ENCODE peak calls at places on chromosomes 5 and 9, in four cellular contexts. One of them, this sample, is unnamed.

GRCh38 chr9:125983681-125984080 is 236.5 kb downstream of the PBX3 start:
- DNase-seq in NCI-H2029 treated with DMSO at 0.1 percent for 48 hours: no peak
- DNase-seq in activated naive CD4-positive, alpha-beta T cell: no peak
- DNase-seq in CD8-positive, alpha-beta T cell: no peak
- DNase-seq in this sample: no peak

GRCh38 chr5:16585028-16585667 is 31.6 kb downstream of the RETREG1 start:
- DNase-seq in CD8-positive, alpha-beta T cell: no peak
- DNase-seq in NCI-H2029 treated with DMSO at 0.1 percent for 48 hours: no peak
- DNase-seq in activated naive CD4-positive, alpha-beta T cell: no peak
- DNase-seq in this sample: no peak

GRCh38 chr5:16550316-16550952 is 66.4 kb downstream of the RETREG1 start:
- DNase-seq in NCI-H2029 treated with DMSO at 0.1 percent for 48 hours: no peak
- DNase-seq in CD8-positive, alpha-beta T cell: peak
- DNase-seq in activated naive CD4-positive, alpha-beta T cell: no peak
- DNase-seq in this sample: no peak

GRCh38 chr5:54440456-54440893 is 15.0 kb upstream of the HSPB3 start:
- DNase-seq in activated naive CD4-positive, alpha-beta T cell: no peak
- DNase-seq in NCI-H2029 treated with DMSO at 0.1 percent for 48 hours: no peak
- DNase-seq in CD8-positive, alpha-beta T cell: no peak
- DNase-seq in this sample: no peak

GRCh38 chr5:143177263-143177994 is 226.1 kb downstream of the NR3C1 start:
- DNase-seq in activated naive CD4-positive, alpha-beta T cell: no peak
- DNase-seq in CD8-positive, alpha-beta T cell: no peak
- DNase-seq in NCI-H2029 treated with DMSO at 0.1 percent for 48 hours: peak
- DNase-seq in this sample: no peak

GRCh38 chr5:163407034-163407652 is 30.3 kb upstream of the CCNG1 start:
- DNase-seq in CD8-positive, alpha-beta T cell: no peak
- DNase-seq in NCI-H2029 treated with DMSO at 0.1 percent for 48 hours: no peak
- DNase-seq in activated naive CD4-positive, alpha-beta T cell: no peak
- DNase-seq in this sample: no peak

GRCh38 chr5:92519717-92520632 is 1061.0 kb downstream of the NR2F1-AS1 start:
- DNase-seq in CD8-positive, alpha-beta T cell: no peak
- DNase-seq in NCI-H2029 treated with DMSO at 0.1 percent for 48 hours: peak
- DNase-seq in activated naive CD4-positive, alpha-beta T cell: no peak
- DNase-seq in this sample: no peak

GRCh38 chr5:177303121-177303924 is at the start of the genes PRELID1 and RAB24:
- DNase-seq in activated naive CD4-positive, alpha-beta T cell: peak
- DNase-seq in CD8-positive, alpha-beta T cell: peak
- DNase-seq in NCI-H2029 treated with DMSO at 0.1 percent for 48 hours: peak
- DNase-seq in this sample: peak

GRCh38 chr5:2906302-2907090 is 155.0 kb upstream of the IRX2 start:
- DNase-seq in NCI-H2029 treated with DMSO at 0.1 percent for 48 hours: no peak
- DNase-seq in activated naive CD4-positive, alpha-beta T cell: no peak
- DNase-seq in CD8-positive, alpha-beta T cell: no peak
- DNase-seq in this sample: no peak

GRCh38 chr9:16516887-16517286 is 353.6 kb downstream of the BNC2 start:
- DNase-seq in activated naive CD4-positive, alpha-beta T cell: no peak
- DNase-seq in CD8-positive, alpha-beta T cell: no peak
- DNase-seq in NCI-H2029 treated with DMSO at 0.1 percent for 48 hours: no peak
- DNase-seq in this sample: no peak

GRCh38 chr5:170269579-170269978 is 28.0 kb downstream of the LCP2 start:
- DNase-seq in activated naive CD4-positive, alpha-beta T cell: no peak
- DNase-seq in NCI-H2029 treated with DMSO at 0.1 percent for 48 hours: no peak
- DNase-seq in CD8-positive, alpha-beta T cell: peak
- DNase-seq in this sample: no peak

GRCh38 chr9:112705773-112706427 is 12.0 kb downstream of the INIP start:
- DNase-seq in activated naive CD4-positive, alpha-beta T cell: no peak
- DNase-seq in NCI-H2029 treated with DMSO at 0.1 percent for 48 hours: no peak
- DNase-seq in CD8-positive, alpha-beta T cell: no peak
- DNase-seq in this sample: no peak

GRCh38 chr9:98778711-98779530 is 17.4 kb downstream of the ANKS6 start:
- DNase-seq in activated naive CD4-positive, alpha-beta T cell: no peak
- DNase-seq in CD8-positive, alpha-beta T cell: no peak
- DNase-seq in NCI-H2029 treated with DMSO at 0.1 percent for 48 hours: no peak
- DNase-seq in this sample: no peak

GRCh38 chr5:165321912-165322311 is 1816.5 kb downstream of the MAT2B start:
- DNase-seq in NCI-H2029 treated with DMSO at 0.1 percent for 48 hours: no peak
- DNase-seq in CD8-positive, alpha-beta T cell: no peak
- DNase-seq in activated naive CD4-positive, alpha-beta T cell: no peak
- DNase-seq in this sample: no peak

GRCh38 chr5:17355585-17356346 is 138.3 kb downstream of the BASP1 start:
- DNase-seq in CD8-positive, alpha-beta T cell: no peak
- DNase-seq in NCI-H2029 treated with DMSO at 0.1 percent for 48 hours: no peak
- DNase-seq in activated naive CD4-positive, alpha-beta T cell: no peak
- DNase-seq in this sample: no peak

This sample was measured in stimulated activated CD8-positive, alpha-beta memory T cell treated with anti-CD3 and anti-CD28 coated beads, Interleukin-4, amount 100 ng/mL, for 1 hour.